ENCODE peak calls at places on chromosomes 11 and 22, in ten cellular contexts. One of them, this sample, is unnamed.

GRCh38 chr11:92753161-92753560 is 216.3 kb upstream of the MTNR1B start:
- DNase-seq in small intestine: no peak
- DNase-seq in prostate gland: no peak
- DNase-seq in pancreas: no peak
- DNase-seq in IMR-90: no peak
- DNase-seq in aorta: no peak
- DNase-seq in H9: no peak
- DNase-seq in uterus: no peak
- DNase-seq in ovary: no peak
- DNase-seq in MM.1S: no peak
- DNase-seq in this sample: no peak

GRCh38 chr22:30837531-30837930 is 131.0 kb downstream of the MORC2 start:
- DNase-seq in MM.1S: no peak
- DNase-seq in uterus: no peak
- DNase-seq in prostate gland: no peak
- DNase-seq in ovary: no peak
- DNase-seq in pancreas: no peak
- DNase-seq in H9: no peak
- DNase-seq in IMR-90: no peak
- DNase-seq in aorta: no peak
- DNase-seq in small intestine: no peak
- DNase-seq in this sample: peak; percentile 36

GRCh38 chr11:35662061-35662648 is 420 bp upstream of the TRIM44 start:
- DNase-seq in IMR-90: no peak
- DNase-seq in small intestine: no peak
- DNase-seq in aorta: no peak
- DNase-seq in uterus: no peak
- DNase-seq in MM.1S: peak; percentile 62
- DNase-seq in prostate gland: no peak
- DNase-seq in ovary: no peak
- DNase-seq in H9: no peak
- DNase-seq in pancreas: no peak
- DNase-seq in this sample: peak; percentile 85

GRCh38 chr11:68666854-68667253 is 17.5 kb upstream of the GAL start:
- DNase-seq in H9: no peak
- DNase-seq in prostate gland: no peak
- DNase-seq in pancreas: no peak
- DNase-seq in MM.1S: no peak
- DNase-seq in IMR-90: no peak
- DNase-seq in uterus: no peak
- DNase-seq in small intestine: no peak
- DNase-seq in ovary: no peak
- DNase-seq in aorta: no peak
- DNase-seq in this sample: no peak

GRCh38 chr11:40816976-40817375 is 642.5 kb downstream of the LRRC4C start:
- DNase-seq in uterus: no peak
- DNase-seq in IMR-90: no peak
- DNase-seq in pancreas: no peak
- DNase-seq in ovary: no peak
- DNase-seq in small intestine: no peak
- DNase-seq in aorta: no peak
- DNase-seq in MM.1S: no peak
- DNase-seq in H9: no peak
- DNase-seq in prostate gland: no peak
- DNase-seq in this sample: no peak

GRCh38 chr22:32030508-32031247 is 12.4 kb upstream of the SLC5A1 start:
- DNase-seq in aorta: no peak
- DNase-seq in ovary: no peak
- DNase-seq in small intestine: peak; percentile 86
- DNase-seq in prostate gland: no peak
- DNase-seq in IMR-90: no peak
- DNase-seq in uterus: no peak
- DNase-seq in H9: no peak
- DNase-seq in MM.1S: no peak
- DNase-seq in pancreas: no peak
- DNase-seq in this sample: no peak

GRCh38 chr22:41181349-41182241 is 23.5 kb upstream of the L3MBTL2 start:
- DNase-seq in IMR-90: peak; percentile 66
- DNase-seq in prostate gland: no peak
- DNase-seq in MM.1S: no peak
- DNase-seq in ovary: no peak
- DNase-seq in aorta: peak; percentile 51
- DNase-seq in H9: peak; percentile 48
- DNase-seq in small intestine: peak; percentile 78
- DNase-seq in uterus: no peak
- DNase-seq in pancreas: no peak
- DNase-seq in this sample: no peak

GRCh38 chr22:49923445-49923844 is 5.0 kb downstream of the CRELD2 start:
- DNase-seq in ovary: no peak
- DNase-seq in small intestine: no peak
- DNase-seq in H9: no peak
- DNase-seq in pancreas: no peak
- DNase-seq in uterus: no peak
- DNase-seq in prostate gland: no peak
- DNase-seq in aorta: no peak
- DNase-seq in IMR-90: peak; percentile 81
- DNase-seq in MM.1S: no peak
- DNase-seq in this sample: no peak

GRCh38 chr11:1567052-1567720 is 4.9 kb downstream of the DUSP8 start:
- DNase-seq in pancreas: peak; percentile 63
- DNase-seq in MM.1S: no peak
- DNase-seq in aorta: peak; percentile 47
- DNase-seq in prostate gland: no peak
- DNase-seq in small intestine: no peak
- DNase-seq in H9: peak; percentile 24
- DNase-seq in IMR-90: no peak
- DNase-seq in uterus: no peak
- DNase-seq in ovary: no peak
- DNase-seq in this sample: no peak

GRCh38 chr22:48828688-48829087 is 999.0 kb downstream of the BRD1 start:
- DNase-seq in small intestine: no peak
- DNase-seq in aorta: no peak
- DNase-seq in prostate gland: no peak
- DNase-seq in H9: no peak
- DNase-seq in pancreas: no peak
- DNase-seq in IMR-90: no peak
- DNase-seq in uterus: no peak
- DNase-seq in ovary: no peak
- DNase-seq in MM.1S: no peak
- DNase-seq in this sample: no peak

GRCh38 chr11:116696381-116696941 is 76.3 kb downstream of the BUD13 start:
- DNase-seq in uterus: peak; percentile 7
- DNase-seq in small intestine: no peak
- DNase-seq in ovary: no peak
- DNase-seq in H9: peak; percentile 94
- DNase-seq in prostate gland: no peak
- DNase-seq in MM.1S: no peak
- DNase-seq in pancreas: peak; percentile 52
- DNase-seq in IMR-90: no peak
- DNase-seq in aorta: no peak
- DNase-seq in this sample: no peak

DNA sequence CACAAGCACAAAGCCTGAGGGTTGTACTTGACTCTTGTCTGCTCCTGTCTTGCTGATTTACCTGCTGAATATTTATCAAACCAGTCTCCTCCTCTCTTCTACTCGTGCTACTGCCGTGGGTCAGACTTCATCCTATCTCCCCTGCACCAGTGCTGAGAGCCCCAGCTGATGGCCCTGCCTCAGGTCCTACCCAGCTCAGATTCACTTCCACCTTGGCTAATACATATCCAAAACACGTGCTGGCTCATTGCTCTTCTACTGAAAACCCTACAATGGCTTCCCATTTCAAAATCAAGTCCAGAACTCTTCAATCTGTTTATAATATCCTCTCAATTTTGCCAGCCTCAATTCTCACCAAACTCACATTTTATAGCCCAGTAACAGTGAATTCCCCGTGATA is 48.3 kb downstream of the RAB30 start:
- DNase-seq in MM.1S: no peak
- DNase-seq in IMR-90: no peak
- DNase-seq in aorta: no peak
- DNase-seq in small intestine: no peak
- DNase-seq in ovary: no peak
- DNase-seq in prostate gland: no peak
- DNase-seq in uterus: no peak
- DNase-seq in H9: no peak
- DNase-seq in pancreas: no peak
- DNase-seq in this sample: no peak
- H3K27ac ChIP-seq in MM.1S: no peak overlapping the region
- H3K27ac ChIP-seq in IMR-90: no peak overlapping the region
- H3K27ac ChIP-seq in aorta: no peak overlapping the region
- H3K27ac ChIP-seq in small intestine: no peak overlapping the region
- H3K27ac ChIP-seq in ovary: no peak overlapping the region
- H3K27ac ChIP-seq in prostate gland: no peak overlapping the region
- H3K27ac ChIP-seq in uterus: no peak overlapping the region
- H3K27ac ChIP-seq in H9: no peak overlapping the region
- H3K27ac ChIP-seq in pancreas: no peak overlapping the region
- H3K27ac ChIP-seq in this sample: peak overlapping the region; percentile 85

GRCh38 chr22:24060375-24060788 is 49.3 kb downstream of the CABIN1 start:
- DNase-seq in IMR-90: peak; percentile 96
- DNase-seq in uterus: no peak
- DNase-seq in prostate gland: peak; percentile 51
- DNase-seq in MM.1S: no peak
- DNase-seq in ovary: peak; percentile 30
- DNase-seq in pancreas: no peak
- DNase-seq in small intestine: no peak
- DNase-seq in aorta: peak; percentile 65
- DNase-seq in H9: no peak
- DNase-seq in this sample: no peak

GRCh38 chr22:24061124-24061684 is 50.1 kb downstream of the CABIN1 start:
- DNase-seq in aorta: no peak
- DNase-seq in pancreas: no peak
- DNase-seq in ovary: no peak
- DNase-seq in MM.1S: no peak
- DNase-seq in H9: no peak
- DNase-seq in uterus: no peak
- DNase-seq in small intestine: no peak
- DNase-seq in prostate gland: no peak
- DNase-seq in IMR-90: no peak
- DNase-seq in this sample: no peak

GRCh38 chr22:24059793-24060192 is 48.7 kb downstream of the CABIN1 start:
- DNase-seq in pancreas: no peak
- DNase-seq in H9: no peak
- DNase-seq in aorta: no peak
- DNase-seq in uterus: no peak
- DNase-seq in small intestine: no peak
- DNase-seq in prostate gland: no peak
- DNase-seq in IMR-90: no peak
- DNase-seq in MM.1S: no peak
- DNase-seq in ovary: no peak
- DNase-seq in this sample: no peak

GRCh38 chr22:24055283-24055682 is 44.2 kb downstream of the CABIN1 start:
- DNase-seq in pancreas: no peak
- DNase-seq in uterus: no peak
- DNase-seq in IMR-90: no peak
- DNase-seq in aorta: no peak
- DNase-seq in small intestine: no peak
- DNase-seq in ovary: no peak
- DNase-seq in H9: no peak
- DNase-seq in prostate gland: no peak
- DNase-seq in MM.1S: no peak
- DNase-seq in this sample: no peak

DNA sequence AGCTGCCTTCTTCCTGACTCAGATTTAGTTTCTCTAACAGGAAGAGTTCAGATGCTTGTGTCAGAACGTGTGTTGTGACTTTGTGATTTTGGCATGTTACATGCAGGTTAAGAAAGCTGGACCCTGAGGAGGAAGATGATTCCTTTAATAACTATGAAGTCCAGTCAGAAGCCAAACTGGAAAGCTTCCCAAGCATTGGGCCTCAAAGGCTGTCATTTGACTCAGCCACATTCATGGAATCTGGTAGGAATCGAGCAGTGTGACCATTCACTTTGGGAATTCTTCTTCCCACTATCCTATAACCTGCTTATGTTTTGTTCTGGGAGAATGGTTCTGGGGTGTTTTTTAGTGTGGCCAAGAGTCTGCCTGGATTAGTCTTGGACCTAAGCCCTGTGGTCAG is 48.0 kb downstream of the CABIN1 start:
- DNase-seq in uterus: no peak
- DNase-seq in IMR-90: peak; percentile 99
- DNase-seq in small intestine: no peak
- DNase-seq in H9: no peak
- DNase-seq in ovary: no peak
- DNase-seq in MM.1S: no peak
- DNase-seq in prostate gland: no peak
- DNase-seq in pancreas: no peak
- DNase-seq in aorta: no peak
- DNase-seq in this sample: no peak
- H3K27ac ChIP-seq in uterus: no peak overlapping the region
- H3K27ac ChIP-seq in IMR-90: peak overlapping the region; percentile 89
- H3K27ac ChIP-seq in small intestine: no peak overlapping the region
- H3K27ac ChIP-seq in H9: no peak overlapping the region
- H3K27ac ChIP-seq in ovary: no peak overlapping the region
- H3K27ac ChIP-seq in MM.1S: no peak overlapping the region
- H3K27ac ChIP-seq in prostate gland: no peak overlapping the region
- H3K27ac ChIP-seq in pancreas: no peak overlapping the region
- H3K27ac ChIP-seq in aorta: peak overlapping the region; percentile 56
- H3K27ac ChIP-seq in this sample: no peak overlapping the region

DNA sequence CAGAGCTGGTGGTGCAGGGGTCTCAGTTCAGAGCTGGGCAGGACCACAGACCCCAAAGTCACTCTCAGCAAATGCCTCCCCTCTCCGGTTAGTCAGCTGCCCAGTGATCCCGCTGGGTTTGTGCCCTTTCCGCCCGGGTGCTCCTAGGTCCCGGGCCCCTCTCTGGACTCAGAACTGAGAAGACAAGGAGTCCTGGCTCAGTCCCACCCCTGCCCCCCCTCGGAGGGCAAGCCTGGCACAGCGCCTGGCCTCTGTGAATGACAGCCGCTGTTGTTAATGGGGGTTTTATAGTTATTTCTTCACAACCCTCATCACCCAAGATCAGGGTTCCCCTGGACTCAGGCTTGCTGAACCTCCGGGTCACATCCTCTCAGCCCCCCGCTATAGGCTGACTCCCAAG is 47.6 kb downstream of the ELFN2 start:
- DNase-seq in IMR-90: no peak
- DNase-seq in prostate gland: no peak
- DNase-seq in pancreas: no peak
- DNase-seq in small intestine: no peak
- DNase-seq in MM.1S: no peak
- DNase-seq in uterus: no peak
- DNase-seq in ovary: no peak
- DNase-seq in aorta: no peak
- DNase-seq in H9: no peak
- DNase-seq in this sample: peak; percentile 24
- H3K27ac ChIP-seq in IMR-90: no peak overlapping the region
- H3K27ac ChIP-seq in prostate gland: no peak overlapping the region
- H3K27ac ChIP-seq in pancreas: no peak overlapping the region
- H3K27ac ChIP-seq in small intestine: no peak overlapping the region
- H3K27ac ChIP-seq in MM.1S: no peak overlapping the region
- H3K27ac ChIP-seq in uterus: no peak overlapping the region
- H3K27ac ChIP-seq in ovary: no peak overlapping the region
- H3K27ac ChIP-seq in aorta: no peak overlapping the region
- H3K27ac ChIP-seq in H9: no peak overlapping the region
- H3K27ac ChIP-seq in this sample: no peak overlapping the region

DNA sequence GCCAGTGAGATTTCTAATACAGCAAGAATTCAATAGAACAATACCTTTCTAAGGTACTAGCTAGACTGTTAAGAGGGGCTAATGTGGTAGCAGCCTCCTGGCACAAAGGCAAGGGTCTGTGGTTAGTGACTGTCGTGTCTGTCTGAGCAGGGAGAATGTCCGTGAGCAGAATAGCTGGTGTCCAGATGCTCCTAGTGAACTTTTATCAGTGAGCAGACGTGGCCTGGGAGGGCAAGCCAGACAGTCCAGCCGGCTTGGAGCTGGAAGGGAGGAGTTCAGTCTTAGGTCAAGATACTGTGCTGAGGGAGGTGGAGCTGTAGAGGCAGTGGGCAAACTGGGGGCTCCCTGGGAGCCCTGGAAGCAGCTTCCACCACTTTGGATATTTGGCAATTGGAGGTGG is 138.6 kb downstream of the TEAD1 start:
- DNase-seq in prostate gland: no peak
- DNase-seq in uterus: no peak
- DNase-seq in H9: no peak
- DNase-seq in IMR-90: no peak
- DNase-seq in aorta: no peak
- DNase-seq in ovary: peak; percentile 36
- DNase-seq in small intestine: no peak
- DNase-seq in MM.1S: no peak
- DNase-seq in pancreas: no peak
- DNase-seq in this sample: no peak
- H3K27ac ChIP-seq in prostate gland: no peak overlapping the region
- H3K27ac ChIP-seq in uterus: peak overlapping the region; percentile 85
- H3K27ac ChIP-seq in H9: no peak overlapping the region
- H3K27ac ChIP-seq in IMR-90: no peak overlapping the region
- H3K27ac ChIP-seq in aorta: no peak overlapping the region
- H3K27ac ChIP-seq in ovary: peak overlapping the region; percentile 80
- H3K27ac ChIP-seq in small intestine: no peak overlapping the region
- H3K27ac ChIP-seq in MM.1S: no peak overlapping the region
- H3K27ac ChIP-seq in pancreas: no peak overlapping the region
- H3K27ac ChIP-seq in this sample: no peak overlapping the region